ENCODE peak calls at places on chromosomes 1 and 21, in nine cellular contexts. One of them, this sample, is unnamed.

GRCh38 chr1:20715406-20715805 is 2.4 kb downstream of the KIF17 start:
- DNase-seq in CD8-positive, alpha-beta memory T cell: no peak
- DNase-seq in MM.1S: no peak
- DNase-seq in colonic mucosa: no peak
- DNase-seq in gastrocnemius medialis: no peak
- DNase-seq in mesenchymal stem cell: no peak
- DNase-seq in astrocyte: no peak
- DNase-seq in IMR-90: no peak
- DNase-seq in AG04450: no peak
- DNase-seq in this sample: no peak

GRCh38 chr1:37989381-37989930 is 366 bp downstream of the SF3A3 start:
- DNase-seq in CD8-positive, alpha-beta memory T cell: peak; percentile 61
- DNase-seq in MM.1S: peak; percentile 39
- DNase-seq in colonic mucosa: peak; percentile 57
- DNase-seq in gastrocnemius medialis: no peak
- DNase-seq in mesenchymal stem cell: peak; percentile 53
- DNase-seq in astrocyte: peak; percentile 32
- DNase-seq in IMR-90: peak; percentile 23
- DNase-seq in AG04450: no peak
- DNase-seq in this sample: no peak

GRCh38 chr1:151133339-151133761 is 13.1 kb downstream of the SEMA6C start:
- DNase-seq in CD8-positive, alpha-beta memory T cell: no peak
- DNase-seq in MM.1S: no peak
- DNase-seq in colonic mucosa: no peak
- DNase-seq in gastrocnemius medialis: peak; percentile 19
- DNase-seq in mesenchymal stem cell: no peak
- DNase-seq in astrocyte: no peak
- DNase-seq in IMR-90: peak; percentile 28
- DNase-seq in AG04450: no peak
- DNase-seq in this sample: no peak

GRCh38 chr21:38853421-38853919 is 47.7 kb downstream of the ETS2 start:
- DNase-seq in CD8-positive, alpha-beta memory T cell: no peak
- DNase-seq in MM.1S: no peak
- DNase-seq in colonic mucosa: peak; percentile 15
- DNase-seq in gastrocnemius medialis: peak; percentile 99
- DNase-seq in mesenchymal stem cell: peak; percentile 90
- DNase-seq in astrocyte: peak; percentile 99
- DNase-seq in IMR-90: peak; percentile 96
- DNase-seq in AG04450: peak; percentile 82
- DNase-seq in this sample: peak; percentile 46

GRCh38 chr1:236020359-236021000 is 44.4 kb downstream of the NID1 start:
- DNase-seq in CD8-positive, alpha-beta memory T cell: no peak
- DNase-seq in MM.1S: no peak
- DNase-seq in colonic mucosa: no peak
- DNase-seq in gastrocnemius medialis: peak; percentile 64
- DNase-seq in mesenchymal stem cell: no peak
- DNase-seq in astrocyte: no peak
- DNase-seq in IMR-90: no peak
- DNase-seq in AG04450: no peak
- DNase-seq in this sample: no peak

GRCh38 chr1:220806408-220806807 is 19.7 kb downstream of the MTARC1 start:
- DNase-seq in CD8-positive, alpha-beta memory T cell: no peak
- DNase-seq in MM.1S: no peak
- DNase-seq in colonic mucosa: no peak
- DNase-seq in gastrocnemius medialis: no peak
- DNase-seq in mesenchymal stem cell: no peak
- DNase-seq in astrocyte: no peak
- DNase-seq in IMR-90: no peak
- DNase-seq in AG04450: no peak
- DNase-seq in this sample: no peak

GRCh38 chr1:90488451-90488850 is 228.7 kb downstream of the BARHL2 start:
- DNase-seq in CD8-positive, alpha-beta memory T cell: no peak
- DNase-seq in MM.1S: no peak
- DNase-seq in colonic mucosa: no peak
- DNase-seq in gastrocnemius medialis: no peak
- DNase-seq in mesenchymal stem cell: peak; percentile 29
- DNase-seq in astrocyte: peak; percentile 78
- DNase-seq in IMR-90: peak; percentile 0
- DNase-seq in AG04450: no peak
- DNase-seq in this sample: no peak

GRCh38 chr1:25543425-25544242 is at the start of gene LDLRAP1:
- DNase-seq in CD8-positive, alpha-beta memory T cell: peak; percentile 63
- DNase-seq in MM.1S: peak; percentile 78
- DNase-seq in colonic mucosa: peak; percentile 81
- DNase-seq in gastrocnemius medialis: peak; percentile 68
- DNase-seq in mesenchymal stem cell: peak; percentile 74
- DNase-seq in astrocyte: peak; percentile 32
- DNase-seq in IMR-90: peak; percentile 62
- DNase-seq in AG04450: peak; percentile 8
- DNase-seq in this sample: peak; percentile 76

GRCh38 chr1:5659606-5660005 is 332.6 kb downstream of the NPHP4 start:
- DNase-seq in CD8-positive, alpha-beta memory T cell: no peak
- DNase-seq in MM.1S: no peak
- DNase-seq in colonic mucosa: no peak
- DNase-seq in gastrocnemius medialis: no peak
- DNase-seq in mesenchymal stem cell: no peak
- DNase-seq in astrocyte: no peak
- DNase-seq in IMR-90: no peak
- DNase-seq in AG04450: no peak
- DNase-seq in this sample: no peak

GRCh38 chr21:41228006-41228370 is 60.0 kb downstream of the BACE2 start:
- DNase-seq in CD8-positive, alpha-beta memory T cell: no peak
- DNase-seq in MM.1S: no peak
- DNase-seq in colonic mucosa: peak; percentile 63
- DNase-seq in gastrocnemius medialis: no peak
- DNase-seq in mesenchymal stem cell: no peak
- DNase-seq in astrocyte: no peak
- DNase-seq in IMR-90: peak; percentile 53
- DNase-seq in AG04450: no peak
- DNase-seq in this sample: no peak

GRCh38 chr1:185317886-185318310 is 855 bp upstream of the IVNS1ABP start:
- DNase-seq in CD8-positive, alpha-beta memory T cell: peak; percentile 89
- DNase-seq in MM.1S: peak; percentile 96
- DNase-seq in colonic mucosa: peak; percentile 50
- DNase-seq in gastrocnemius medialis: peak; percentile 37
- DNase-seq in mesenchymal stem cell: peak; percentile 55
- DNase-seq in astrocyte: no peak
- DNase-seq in IMR-90: no peak
- DNase-seq in AG04450: no peak
- DNase-seq in this sample: peak; percentile 9

GRCh38 chr1:94602312-94602711 is 60.8 kb upstream of the F3 start:
- DNase-seq in CD8-positive, alpha-beta memory T cell: no peak
- DNase-seq in MM.1S: peak; percentile 46
- DNase-seq in colonic mucosa: peak; percentile 57
- DNase-seq in gastrocnemius medialis: peak; percentile 30
- DNase-seq in mesenchymal stem cell: peak; percentile 97
- DNase-seq in astrocyte: peak; percentile 77
- DNase-seq in IMR-90: peak; percentile 82
- DNase-seq in AG04450: no peak
- DNase-seq in this sample: no peak

GRCh38 chr1:117670996-117671780 is 65.3 kb downstream of the TENT5C start:
- DNase-seq in CD8-positive, alpha-beta memory T cell: no peak
- DNase-seq in MM.1S: no peak
- DNase-seq in colonic mucosa: peak; percentile 54
- DNase-seq in gastrocnemius medialis: no peak
- DNase-seq in mesenchymal stem cell: no peak
- DNase-seq in astrocyte: no peak
- DNase-seq in IMR-90: no peak
- DNase-seq in AG04450: no peak
- DNase-seq in this sample: no peak

GRCh38 chr1:91201174-91201573 is 179.3 kb upstream of the ZNF644 start:
- DNase-seq in CD8-positive, alpha-beta memory T cell: no peak
- DNase-seq in MM.1S: no peak
- DNase-seq in colonic mucosa: no peak
- DNase-seq in gastrocnemius medialis: no peak
- DNase-seq in mesenchymal stem cell: no peak
- DNase-seq in astrocyte: no peak
- DNase-seq in IMR-90: no peak
- DNase-seq in AG04450: no peak
- DNase-seq in this sample: no peak

GRCh38 chr21:44574457-44575306 is 1.2 kb downstream of the KRTAP10-4 start:
- DNase-seq in CD8-positive, alpha-beta memory T cell: no peak
- DNase-seq in MM.1S: no peak
- DNase-seq in colonic mucosa: peak; percentile 72
- DNase-seq in gastrocnemius medialis: no peak
- DNase-seq in mesenchymal stem cell: no peak
- DNase-seq in astrocyte: no peak
- DNase-seq in IMR-90: no peak
- DNase-seq in AG04450: no peak
- DNase-seq in this sample: no peak

GRCh38 chr1:156528231-156528630 is 27.7 kb upstream of the MEF2D start:
- DNase-seq in CD8-positive, alpha-beta memory T cell: no peak
- DNase-seq in MM.1S: no peak
- DNase-seq in colonic mucosa: no peak
- DNase-seq in gastrocnemius medialis: peak; percentile 5
- DNase-seq in mesenchymal stem cell: no peak
- DNase-seq in astrocyte: no peak
- DNase-seq in IMR-90: no peak
- DNase-seq in AG04450: no peak
- DNase-seq in this sample: no peak

GRCh38 chr1:79380078-79380477 is 373.5 kb upstream of the ADGRL4 start:
- DNase-seq in CD8-positive, alpha-beta memory T cell: no peak
- DNase-seq in MM.1S: no peak
- DNase-seq in colonic mucosa: no peak
- DNase-seq in gastrocnemius medialis: no peak
- DNase-seq in mesenchymal stem cell: no peak
- DNase-seq in astrocyte: no peak
- DNase-seq in IMR-90: no peak
- DNase-seq in AG04450: no peak
- DNase-seq in this sample: no peak

GRCh38 chr1:181504294-181505115 is 21.2 kb downstream of the CACNA1E start:
- DNase-seq in CD8-positive, alpha-beta memory T cell: no peak
- DNase-seq in MM.1S: peak; percentile 76
- DNase-seq in colonic mucosa: no peak
- DNase-seq in gastrocnemius medialis: no peak
- DNase-seq in mesenchymal stem cell: no peak
- DNase-seq in astrocyte: no peak
- DNase-seq in IMR-90: peak; percentile 28
- DNase-seq in AG04450: no peak
- DNase-seq in this sample: no peak

GRCh38 chr1:248140846-248141245 is 4.1 kb upstream of the OR2M5 start:
- DNase-seq in CD8-positive, alpha-beta memory T cell: no peak
- DNase-seq in MM.1S: no peak
- DNase-seq in colonic mucosa: no peak
- DNase-seq in gastrocnemius medialis: no peak
- DNase-seq in mesenchymal stem cell: no peak
- DNase-seq in astrocyte: no peak
- DNase-seq in IMR-90: no peak
- DNase-seq in AG04450: no peak
- DNase-seq in this sample: no peak

DNA sequence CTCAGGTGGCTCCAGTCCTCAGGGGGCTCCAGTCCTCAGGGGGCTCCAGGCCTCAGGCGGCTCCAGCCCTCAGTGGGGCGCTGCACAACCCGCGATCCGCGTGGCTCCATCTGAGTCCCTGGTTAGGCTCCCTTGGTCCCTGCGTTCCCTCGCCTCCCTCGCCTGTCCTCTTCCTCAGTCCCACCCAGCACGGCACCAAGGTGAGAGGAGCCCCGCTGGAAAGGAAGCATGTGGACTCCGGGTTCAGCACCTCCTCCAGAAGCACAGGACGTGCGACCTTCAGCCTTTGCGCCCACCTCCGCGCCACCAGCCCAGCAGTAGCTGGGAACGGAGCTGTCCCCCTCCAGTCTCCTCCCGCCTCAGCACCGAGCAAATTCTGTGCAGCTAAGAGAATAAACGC is 8.1 kb upstream of the OR2M5 start:
- DNase-seq in CD8-positive, alpha-beta memory T cell: no peak
- DNase-seq in MM.1S: no peak
- DNase-seq in colonic mucosa: no peak
- DNase-seq in gastrocnemius medialis: no peak
- DNase-seq in mesenchymal stem cell: no peak
- DNase-seq in astrocyte: no peak
- DNase-seq in IMR-90: no peak
- DNase-seq in AG04450: no peak
- DNase-seq in this sample: no peak
- H3K9me3 ChIP-seq in CD8-positive, alpha-beta memory T cell: no peaks in the 10 kb centered on the region
- H3K9me3 ChIP-seq in MM.1S: no peaks in the 10 kb centered on the region
- H3K9me3 ChIP-seq in colonic mucosa: no peaks in the 10 kb centered on the region
- H3K9me3 ChIP-seq in gastrocnemius medialis: no peaks in the 10 kb centered on the region
- H3K9me3 ChIP-seq in mesenchymal stem cell: peaks cover 32% of the 10 kb centered on the region
- H3K9me3 ChIP-seq in astrocyte: no peaks in the 10 kb centered on the region
- H3K9me3 ChIP-seq in IMR-90: peaks cover 5% of the 10 kb centered on the region
- H3K9me3 ChIP-seq in AG04450: peaks cover 6% of the 10 kb centered on the region
- H3K9me3 ChIP-seq in this sample: no peaks in the 10 kb centered on the region

GRCh38 chr1:248696775-248697174 is 5.8 kb downstream of the OR14I1 start:
- DNase-seq in CD8-positive, alpha-beta memory T cell: no peak
- DNase-seq in MM.1S: no peak
- DNase-seq in colonic mucosa: no peak
- DNase-seq in gastrocnemius medialis: no peak
- DNase-seq in mesenchymal stem cell: no peak
- DNase-seq in astrocyte: no peak
- DNase-seq in IMR-90: no peak
- DNase-seq in AG04450: no peak
- DNase-seq in this sample: no peak
- H3K9me3 ChIP-seq in CD8-positive, alpha-beta memory T cell: no peaks in the 10 kb centered on the region
- H3K9me3 ChIP-seq in MM.1S: no peaks in the 10 kb centered on the region
- H3K9me3 ChIP-seq in colonic mucosa: no peaks in the 10 kb centered on the region
- H3K9me3 ChIP-seq in gastrocnemius medialis: no peaks in the 10 kb centered on the region
- H3K9me3 ChIP-seq in mesenchymal stem cell: peaks cover 10% of the 10 kb centered on the region
- H3K9me3 ChIP-seq in astrocyte: peaks cover 4% of the 10 kb centered on the region
- H3K9me3 ChIP-seq in IMR-90: peaks cover 22% of the 10 kb centered on the region
- H3K9me3 ChIP-seq in AG04450: peaks cover 30% of the 10 kb centered on the region
- H3K9me3 ChIP-seq in this sample: no peaks in the 10 kb centered on the region

DNA sequence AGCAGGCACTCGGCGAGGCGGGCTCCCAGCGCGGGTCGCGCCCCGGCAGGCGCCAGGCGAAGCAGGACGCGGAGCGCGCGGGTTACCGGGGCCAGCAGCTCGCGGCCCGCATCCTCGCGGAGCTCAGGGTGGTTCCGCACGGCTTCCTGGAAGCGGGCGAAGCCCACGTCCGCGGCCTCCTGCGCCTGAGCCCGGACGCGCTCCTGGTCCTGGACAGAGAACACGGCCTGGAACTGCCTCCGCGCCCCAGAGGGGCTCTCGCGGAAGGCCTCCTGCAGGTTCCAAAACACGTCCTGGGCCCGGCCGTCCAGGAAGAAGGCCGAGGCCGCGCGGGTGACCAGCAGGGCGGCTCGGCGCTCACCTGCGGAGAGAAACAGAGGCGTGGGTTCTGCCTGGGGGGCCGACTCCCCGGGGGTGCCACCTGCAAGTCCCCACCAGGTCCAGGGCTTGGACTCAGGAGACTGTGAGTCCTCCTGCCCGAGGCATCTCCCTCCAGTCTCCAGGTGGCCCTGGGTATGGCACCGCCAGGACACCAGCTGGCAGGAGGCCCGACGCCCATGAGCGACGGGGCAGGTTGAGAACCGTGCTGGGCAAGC is 11.4 kb downstream of the TTC34 start:
- DNase-seq in CD8-positive, alpha-beta memory T cell: peak; percentile 40
- DNase-seq in MM.1S: no peak
- DNase-seq in colonic mucosa: no peak
- DNase-seq in gastrocnemius medialis: no peak
- DNase-seq in mesenchymal stem cell: no peak
- DNase-seq in astrocyte: no peak
- DNase-seq in IMR-90: no peak
- DNase-seq in AG04450: no peak
- DNase-seq in this sample: no peak
- H3K9me3 ChIP-seq in CD8-positive, alpha-beta memory T cell: peaks cover 4% of the 10 kb centered on the region
- H3K9me3 ChIP-seq in MM.1S: no peaks in the 10 kb centered on the region
- H3K9me3 ChIP-seq in colonic mucosa: no peaks in the 10 kb centered on the region
- H3K9me3 ChIP-seq in gastrocnemius medialis: no peaks in the 10 kb centered on the region
- H3K9me3 ChIP-seq in mesenchymal stem cell: peaks cover 21% of the 10 kb centered on the region
- H3K9me3 ChIP-seq in astrocyte: peaks cover 9% of the 10 kb centered on the region
- H3K9me3 ChIP-seq in IMR-90: peaks cover 44% of the 10 kb centered on the region
- H3K9me3 ChIP-seq in AG04450: peaks cover 67% of the 10 kb centered on the region
- H3K9me3 ChIP-seq in this sample: no peaks in the 10 kb centered on the region

GRCh38 chr1:68955424-68955823 is 458.5 kb upstream of the DEPDC1 start:
- DNase-seq in CD8-positive, alpha-beta memory T cell: no peak
- DNase-seq in MM.1S: no peak
- DNase-seq in colonic mucosa: no peak
- DNase-seq in gastrocnemius medialis: no peak
- DNase-seq in mesenchymal stem cell: no peak
- DNase-seq in astrocyte: peak; percentile 56
- DNase-seq in IMR-90: no peak
- DNase-seq in AG04450: no peak
- DNase-seq in this sample: peak; percentile 7
- H3K9me3 ChIP-seq in CD8-positive, alpha-beta memory T cell: no peaks in the 10 kb centered on the region
- H3K9me3 ChIP-seq in MM.1S: no peaks in the 10 kb centered on the region
- H3K9me3 ChIP-seq in colonic mucosa: no peaks in the 10 kb centered on the region
- H3K9me3 ChIP-seq in gastrocnemius medialis: no peaks in the 10 kb centered on the region
- H3K9me3 ChIP-seq in mesenchymal stem cell: no peaks in the 10 kb centered on the region
- H3K9me3 ChIP-seq in astrocyte: no peaks in the 10 kb centered on the region
- H3K9me3 ChIP-seq in IMR-90: no peaks in the 10 kb centered on the region
- H3K9me3 ChIP-seq in AG04450: no peaks in the 10 kb centered on the region
- H3K9me3 ChIP-seq in this sample: no peaks in the 10 kb centered on the region

This sample was measured in prostate gland.